ENCODE peak calls at places on chromosome 18, in five cellular contexts. A, G, W, F and K are unnamed samples.
A peak's percentile ranks its signal among the peaks of the same experiment; 100 is the strongest.

GRCh38 chr18:32349728-32350395 is 120.8 kb downstream of the GAREM1 start:
- DNase-seq in A (peak; percentile 98), G (peak; percentile 78), W (peak; percentile 72), F (peak; percentile 79), K (peak; percentile 90)

GRCh38 chr18:44840053-44840826 is 159.6 kb downstream of the SETBP1 start:
- DNase-seq in A (no peak), G (no peak), W (no peak), F (no peak), K (no peak)

GRCh38 chr18:23970161-23971153 is 44.1 kb upstream of the TTC39C start:
- DNase-seq in A (no peak), G (no peak), W (no peak), F (no peak), K (no peak)

GRCh38 chr18:25164837-25165791 is 186.9 kb downstream of the ZNF521 start:
- DNase-seq in A (peak; percentile 57), G (peak; percentile 19), W (no peak), F (peak; percentile 34), K (peak; percentile 6)

GRCh38 chr18:51191139-51191717 is 6.3 kb downstream of the MEX3C start:
- DNase-seq in A (no peak), G (no peak), W (no peak), F (no peak), K (peak; percentile 18)

GRCh38 chr18:36889316-36889715 is 60.4 kb downstream of the KIAA1328 start:
- DNase-seq in A (peak; percentile 23), G (no peak), W (no peak), F (no peak), K (no peak)

GRCh38 chr18:46916551-46917107 is 678 bp downstream of the PIAS2 start:
- DNase-seq in A (peak; percentile 37), G (no peak), W (no peak), F (no peak), K (peak; percentile 35)

GRCh38 chr18:23069481-23069880 is 65.8 kb upstream of the CABLES1 start:
- DNase-seq in A (no peak), G (no peak), W (no peak), F (no peak), K (no peak)

GRCh38 chr18:55402731-55403405 is 185.1 kb downstream of the TCF4 start:
- DNase-seq in A (peak; percentile 57), G (no peak), W (no peak), F (no peak), K (no peak)

GRCh38 chr18:79918089-79919011 is 33.1 kb downstream of the SLC66A2 start:
- DNase-seq in A (no peak), G (no peak), W (peak; percentile 14), F (no peak), K (no peak)

GRCh38 chr18:23648930-23649622 is 13.6 kb downstream of the ANKRD29 start:
- DNase-seq in A (no peak), G (no peak), W (no peak), F (no peak), K (no peak)

GRCh38 chr18:56475250-56475649 is 163.1 kb downstream of the TXNL1 start:
- DNase-seq in A (peak; percentile 3), G (no peak), W (no peak), F (no peak), K (peak; percentile 9)

GRCh38 chr18:35778850-35779634 is 193.4 kb upstream of the RMP24 start:
- DNase-seq in A (no peak), G (no peak), W (no peak), F (no peak), K (no peak)

GRCh38 chr18:34972765-34973414 is 68.3 kb upstream of the MAPRE2 start:
- DNase-seq in A (no peak), G (no peak), W (no peak), F (no peak), K (no peak)

GRCh38 chr18:25052426-25052825 is 299.5 kb downstream of the ZNF521 start:
- DNase-seq in A (no peak), G (no peak), W (no peak), F (no peak), K (no peak)

GRCh38 chr18:1053654-1054315 is 149.1 kb downstream of the ADCYAP1 start:
- DNase-seq in A (no peak), G (no peak), W (no peak), F (no peak), K (no peak)

GRCh38 chr18:77133920-77134496 is 1.4 kb upstream of the MBP start:
- DNase-seq in A (no peak), G (peak; percentile 59), W (peak; percentile 43), F (no peak), K (no peak)

GRCh38 chr18:7941533-7941932 is 374.4 kb downstream of the PTPRM start:
- DNase-seq in A (no peak), G (peak; percentile 23), W (peak; percentile 68), F (no peak), K (peak; percentile 80)

GRCh38 chr18:44922968-44923367 is 242.3 kb downstream of the SETBP1 start:
- DNase-seq in A (peak; percentile 38), G (no peak), W (no peak), F (no peak), K (no peak)

GRCh38 chr18:6979954-6980353 is 137.6 kb downstream of the LAMA1 start:
- DNase-seq in A (no peak), G (no peak), W (no peak), F (no peak), K (no peak)

DNA sequence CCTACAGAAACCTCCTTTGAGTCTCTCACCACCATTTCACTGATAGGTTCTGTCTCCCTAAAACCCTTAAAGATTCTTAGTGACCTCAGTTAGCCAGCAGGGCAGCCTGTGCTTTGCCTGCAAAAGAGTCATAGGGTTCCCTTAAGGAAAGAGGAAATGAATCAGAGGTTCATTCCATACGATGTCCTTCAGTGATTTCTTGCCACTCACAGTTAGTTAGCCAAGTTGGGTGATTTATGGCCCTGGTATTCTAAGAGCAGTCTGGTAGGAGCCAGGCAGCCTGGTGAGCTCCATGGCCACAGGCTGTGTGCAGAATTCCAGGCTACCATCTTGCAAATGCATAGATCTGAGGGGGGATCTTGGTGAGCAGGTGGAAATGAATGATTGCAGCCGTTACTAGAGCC is 18.7 kb upstream of the CCBE1 start:
- DNase-seq in A (peak; percentile 88), G (no peak), W (no peak), F (peak; percentile 69), K (peak; percentile 91)
- TF ChIP-seq CTCF in A (no peak), G (no peak), W (no peak), F (peak; percentile 17), K (peak; percentile 3)

GRCh38 chr18:62596145-62597005 is 73.5 kb downstream of the ZCCHC2 start:
- DNase-seq in A (peak; percentile 13), G (no peak), W (no peak), F (no peak), K (peak; percentile 20)
- H3K4me3 ChIP-seq in A (peak overlapping the region; percentile 26), G (peak overlapping the region; percentile 59), W (peak overlapping the region; percentile 48), F (peak overlapping the region; percentile 20), K (peak overlapping the region; percentile 37)

GRCh38 chr18:12421732-12422131 is 14.0 kb downstream of the PRELID3A start:
- DNase-seq in A (no peak), G (no peak), W (no peak), F (no peak), K (no peak)
- TF ChIP-seq CTCF in A (no peak), G (no peak), W (no peak), F (no peak), K (no peak)

DNA sequence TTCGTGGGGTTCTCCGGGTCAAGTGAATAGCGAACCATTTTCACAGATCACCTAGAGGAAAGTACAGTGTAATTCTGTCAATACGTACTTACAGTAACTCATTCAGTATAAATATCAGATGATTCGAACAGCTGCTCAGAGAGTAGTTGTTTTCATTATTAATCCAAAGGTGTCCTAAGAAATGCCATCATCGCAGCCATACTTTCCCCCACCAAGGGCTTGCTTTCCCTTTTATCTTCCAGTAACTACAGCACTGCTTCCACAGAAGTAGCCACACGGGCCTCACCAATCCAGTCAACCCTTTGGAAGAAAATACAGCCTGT is 4.5 kb upstream of the C18orf32 start:
- DNase-seq in A (peak; percentile 35), G (no peak), W (no peak), F (no peak), K (no peak)
- H3K4me3 ChIP-seq in A (peak overlapping the region; percentile 78), G (peak overlapping the region; percentile 81), W (peak overlapping the region; percentile 61), F (peak overlapping the region; percentile 98), K (peak overlapping the region; percentile 65)

DNA sequence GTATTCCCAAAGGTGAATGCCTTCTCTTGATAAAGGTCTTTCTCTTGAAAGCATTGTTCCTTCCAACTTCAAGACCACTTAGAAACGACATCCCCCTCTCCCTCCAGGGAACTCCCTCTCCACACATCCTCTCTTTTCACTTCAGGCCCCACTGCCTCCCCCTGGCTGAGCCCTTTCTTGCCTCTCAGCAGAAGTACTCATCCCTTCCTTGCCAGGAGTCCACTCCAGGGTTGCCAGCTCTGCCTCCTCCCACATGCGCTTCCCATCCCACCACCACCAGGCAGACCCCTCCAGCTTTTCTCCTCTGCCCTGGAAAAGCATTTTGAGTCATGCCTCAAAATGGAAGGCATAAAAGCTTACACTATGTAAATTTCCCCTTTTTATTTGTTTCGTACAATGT is 126.3 kb upstream of the SALL3 start:
- DNase-seq in A (no peak), G (no peak), W (no peak), F (no peak), K (no peak)
- TF ChIP-seq CTCF in A (no peak), G (no peak), W (no peak), F (no peak), K (no peak)

DNA sequence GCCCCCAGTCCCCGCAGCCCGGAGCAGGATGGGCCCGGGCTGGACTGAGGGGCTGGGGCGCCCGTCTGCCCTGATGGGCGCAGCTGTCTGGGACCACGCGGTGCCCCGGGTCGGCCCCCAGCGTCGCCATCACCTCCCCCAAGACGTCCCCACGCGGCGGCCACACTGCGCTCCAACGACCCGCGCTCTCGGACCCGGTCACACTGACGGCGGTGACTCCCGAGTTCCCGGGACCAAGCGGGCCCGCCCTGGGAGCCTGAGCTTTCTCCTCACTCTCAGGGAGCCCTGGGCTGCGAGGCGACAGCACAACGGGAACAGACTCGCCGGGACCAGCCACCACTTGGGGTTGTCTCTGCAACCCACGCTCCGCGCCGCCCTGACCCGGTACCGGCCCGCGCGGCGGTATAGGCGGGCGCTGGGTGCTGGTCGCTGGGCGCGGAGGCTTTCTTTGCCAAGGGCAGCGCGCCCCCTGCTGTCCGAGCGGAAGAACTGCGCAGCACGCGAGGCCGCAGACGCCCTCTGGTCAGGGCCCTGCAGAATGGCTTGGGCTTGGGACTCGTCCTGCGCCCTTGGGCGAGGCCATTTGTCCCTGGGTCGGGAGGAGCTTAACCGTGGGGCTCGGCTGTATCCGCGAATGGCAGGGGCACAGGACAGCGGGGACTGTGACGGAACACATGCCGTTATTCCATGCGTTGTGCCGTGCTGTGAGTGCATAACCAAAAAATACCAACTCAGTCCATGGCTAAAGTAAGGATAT is 54.8 kb upstream of the ANKRD62 start:
- DNase-seq in A (peak; percentile 73), G (peak; percentile 82), W (peak; percentile 67), F (no peak), K (peak; percentile 61)
- H3K4me3 ChIP-seq in A (peak overlapping the region; percentile 48), G (peak overlapping the region; percentile 65), W (peak overlapping the region; percentile 56), F (peak overlapping the region; percentile 63), K (peak overlapping the region; percentile 41)

GRCh38 chr18:62187543-62188378 is 706 bp downstream of the RELCH start:
- DNase-seq in A (peak; percentile 29), G (peak; percentile 12), W (no peak), F (no peak), K (peak; percentile 33)
- TF ChIP-seq CTCF in A (no peak), G (no peak), W (no peak), F (no peak), K (no peak)

GRCh38 chr18:58758606-58759005 is 87.3 kb downstream of the MALT1 start:
- DNase-seq in A (no peak), G (no peak), W (no peak), F (no peak), K (no peak)
- H3K4me3 ChIP-seq in A (no peak overlapping the region), G (no peak overlapping the region), W (no peak overlapping the region), F (no peak overlapping the region), K (no peak overlapping the region)